ENCODE peak calls at places on chromosomes 13 and 19, in nine cellular contexts. A is activated T-cell treated with anti-CD3 and anti-CD28 coated beads, Interleukin-2, amount 50 U/mL, for 72 hours; J is activated CD4-positive, alpha-beta T cell treated with anti-CD3 and anti-CD28 coated beads for 24 hours; Z is GM23338; E is heart right ventricle; N is cardiac fibroblast; C is posterior cingulate gyrus; V is NCI-H526; D is Caki2. X is an unnamed sample.

GRCh38 chr13:20397896-20398295 is 127.8 kb downstream of the CRYL1 start:
- DNase-seq in N (no peak), A (no peak), D (no peak), C (no peak), V (no peak), Z (no peak), J (no peak), E (no peak), X (no peak)

GRCh38 chr19:39497850-39498261 is 891 bp upstream of the DLL3 start:
- DNase-seq in J (no peak), V (peak; percentile 96), C (peak; percentile 38), Z (peak; percentile 89), N (peak; percentile 42), E (peak; percentile 49), D (no peak), A (peak; percentile 48), X (no peak)

GRCh38 chr19:55698256-55698655 is 23.2 kb downstream of the EPN1 start:
- DNase-seq in D (no peak), J (no peak), V (no peak), C (no peak), A (no peak), N (no peak), Z (no peak), E (no peak), X (no peak)

GRCh38 chr13:52706074-52706473 is 33.5 kb downstream of the CNMD start:
- DNase-seq in C (no peak), N (no peak), V (peak; percentile 21), Z (no peak), A (no peak), D (no peak), E (no peak), J (no peak), X (no peak)

GRCh38 chr19:55344444-55344843 is 4.8 kb downstream of the KMT5C start:
- DNase-seq in C (peak; percentile 63), D (no peak), N (no peak), A (no peak), Z (no peak), J (no peak), V (no peak), E (no peak), X (no peak)

GRCh38 chr13:80618777-80619176 is 277.9 kb upstream of the SPRY2 start:
- DNase-seq in N (peak; percentile 19), Z (no peak), D (no peak), V (no peak), J (no peak), E (no peak), A (no peak), C (no peak), X (no peak)

GRCh38 chr19:33879818-33880575 is 83.3 kb downstream of the KCTD15 start:
- DNase-seq in D (no peak), J (no peak), A (no peak), C (no peak), E (peak; percentile 47), Z (no peak), N (no peak), V (no peak), X (no peak)

GRCh38 chr19:30212574-30212973 is 159.6 kb upstream of the ZNF536 start:
- DNase-seq in J (no peak), V (no peak), E (no peak), D (no peak), N (no peak), C (no peak), A (no peak), Z (no peak), X (no peak)

GRCh38 chr19:18558202-18558555 is 509 bp downstream of the KXD1 start:
- DNase-seq in V (no peak), J (no peak), A (peak; percentile 20), C (no peak), N (no peak), E (no peak), D (no peak), Z (no peak), X (no peak)

GRCh38 chr13:110546933-110547332 is 14.6 kb downstream of the RAB20 start:
- DNase-seq in V (no peak), E (peak; percentile 78), C (no peak), D (peak; percentile 74), N (peak; percentile 96), Z (no peak), A (no peak), J (no peak), X (peak; percentile 88)

GRCh38 chr19:11848594-11849263 is at the start of gene ZNF439:
- DNase-seq in C (peak; percentile 95), J (peak; percentile 91), A (peak; percentile 90), V (peak; percentile 94), Z (peak; percentile 97), E (peak; percentile 91), N (peak; percentile 75), D (no peak), X (no peak)

GRCh38 chr19:18093439-18094161 is 4.0 kb upstream of the MAST3 start:
- DNase-seq in D (peak; percentile 59), V (peak; percentile 26), J (no peak), A (no peak), Z (peak; percentile 68), C (no peak), N (no peak), E (no peak), X (no peak)

GRCh38 chr19:32692727-32693061 is 1.1 kb downstream of the NUDT19 start:
- DNase-seq in C (no peak), N (no peak), V (peak; percentile 61), Z (no peak), D (no peak), E (no peak), J (no peak), A (no peak), X (no peak)

GRCh38 chr19:34539396-34539795 is 57.8 kb downstream of the WTIP start:
- DNase-seq in C (no peak), V (no peak), E (no peak), Z (no peak), J (no peak), D (no peak), N (no peak), A (no peak), X (no peak)

GRCh38 chr13:94548382-94549240 is 47.3 kb downstream of the TGDS start:
- DNase-seq in E (peak; percentile 47), C (peak; percentile 38), V (peak; percentile 90), D (no peak), N (peak; percentile 51), J (peak; percentile 30), Z (peak; percentile 80), A (peak; percentile 67), X (peak; percentile 6)

GRCh38 chr13:46211521-46212351 is at the start of gene LRRC63:
- DNase-seq in A (peak; percentile 94), V (peak; percentile 75), Z (peak; percentile 81), D (peak; percentile 30), J (peak; percentile 80), C (peak; percentile 77), N (peak; percentile 24), E (peak; percentile 84), X (no peak)

GRCh38 chr13:107192289-107192688 is 624.4 kb upstream of the ARGLU1 start:
- DNase-seq in J (no peak), V (no peak), E (no peak), Z (peak; percentile 56), D (peak; percentile 43), N (no peak), C (no peak), A (no peak), X (no peak)

GRCh38 chr19:40921005-40921897 is 39.2 kb upstream of the CYP2A7 start:
- DNase-seq in V (no peak), A (no peak), J (no peak), D (peak; percentile 100), Z (no peak), C (no peak), N (no peak), E (no peak), X (no peak)

GRCh38 chr13:48570225-48570828 is 37.4 kb upstream of the RCBTB2 start:
- DNase-seq in E (no peak), A (no peak), J (no peak), N (no peak), Z (no peak), C (no peak), D (no peak), V (no peak), X (no peak)

GRCh38 chr13:50130686-50131051 is 115.4 kb downstream of the KCNRG start:
- DNase-seq in A (no peak), E (no peak), D (no peak), J (no peak), C (no peak), Z (peak; percentile 44), N (peak; percentile 59), V (peak; percentile 78), X (no peak)

GRCh38 chr19:18593367-18594095 is 4.9 kb downstream of the REX1BD start:
- DNase-seq in V (no peak), Z (peak; percentile 80), A (no peak), J (no peak), C (no peak), E (no peak), N (no peak), D (no peak), X (no peak)

GRCh38 chr13:33348366-33348765 is 62.8 kb upstream of the STARD13 start:
- DNase-seq in J (no peak), D (no peak), A (no peak), E (no peak), C (no peak), Z (no peak), V (no peak), N (peak; percentile 37), X (no peak)

GRCh38 chr19:45087531-45087930 is 5.4 kb upstream of the PPP1R37 start:
- DNase-seq in V (no peak), Z (no peak), N (no peak), A (peak; percentile 27), D (no peak), J (no peak), C (no peak), E (no peak), X (no peak)

GRCh38 chr13:79405501-79405830 is 589 bp downstream of the RBM26 start:
- DNase-seq in D (no peak), E (no peak), A (no peak), J (no peak), N (no peak), Z (peak; percentile 44), C (no peak), V (peak; percentile 78), X (no peak)